ENCODE peak calls at places on chromosomes 7 and 10, in nine cellular contexts. One of them, this sample, is unnamed.
A peak's percentile ranks its signal among the peaks of the same experiment; 100 is the strongest.

GRCh38 chr10:62980697-62981495 is 152.2 kb upstream of the NRBF2 start:
- DNase-seq in upper lobe of left lung: no peak
- DNase-seq in progenitor cell of endocrine pancreas: no peak
- DNase-seq in cardiac muscle cell: no peak
- DNase-seq in GM13976: no peak
- DNase-seq in GM13977: no peak
- DNase-seq in IMR-90: no peak
- DNase-seq in heart right ventricle: no peak
- DNase-seq in HFFc6: no peak
- DNase-seq in this sample: peak; percentile 40

GRCh38 chr7:150978136-150978789 is at the start of gene KCNH2:
- DNase-seq in upper lobe of left lung: no peak
- DNase-seq in GM13977: peak; percentile 79
- DNase-seq in progenitor cell of endocrine pancreas: peak; percentile 56
- DNase-seq in heart right ventricle: peak; percentile 59
- DNase-seq in GM13976: peak; percentile 70
- DNase-seq in HFFc6: no peak
- DNase-seq in IMR-90: no peak
- DNase-seq in cardiac muscle cell: peak; percentile 92
- DNase-seq in this sample: no peak

GRCh38 chr7:108156897-108157605 is 26.9 kb upstream of the LAMB4 start:
- DNase-seq in HFFc6: no peak
- DNase-seq in cardiac muscle cell: no peak
- DNase-seq in upper lobe of left lung: no peak
- DNase-seq in GM13977: no peak
- DNase-seq in GM13976: no peak
- DNase-seq in heart right ventricle: no peak
- DNase-seq in IMR-90: peak; percentile 39
- DNase-seq in progenitor cell of endocrine pancreas: no peak
- DNase-seq in this sample: no peak

GRCh38 chr10:35563266-35563891 is 41.8 kb upstream of the GJD4 start:
- DNase-seq in progenitor cell of endocrine pancreas: peak; percentile 38
- DNase-seq in GM13976: peak; percentile 75
- DNase-seq in heart right ventricle: peak; percentile 55
- DNase-seq in cardiac muscle cell: peak; percentile 79
- DNase-seq in IMR-90: peak; percentile 76
- DNase-seq in upper lobe of left lung: peak; percentile 68
- DNase-seq in GM13977: peak; percentile 69
- DNase-seq in HFFc6: peak; percentile 49
- DNase-seq in this sample: peak; percentile 57

GRCh38 chr7:28002638-28003037 is 178.0 kb downstream of the JAZF1 start:
- DNase-seq in GM13976: no peak
- DNase-seq in HFFc6: no peak
- DNase-seq in upper lobe of left lung: no peak
- DNase-seq in progenitor cell of endocrine pancreas: no peak
- DNase-seq in IMR-90: peak; percentile 13
- DNase-seq in heart right ventricle: no peak
- DNase-seq in GM13977: no peak
- DNase-seq in cardiac muscle cell: no peak
- DNase-seq in this sample: no peak

GRCh38 chr7:116316838-116317612 is 106.7 kb downstream of the TES start:
- DNase-seq in GM13976: peak; percentile 17
- DNase-seq in HFFc6: peak; percentile 99
- DNase-seq in IMR-90: peak; percentile 99
- DNase-seq in GM13977: peak; percentile 29
- DNase-seq in heart right ventricle: peak; percentile 41
- DNase-seq in upper lobe of left lung: peak; percentile 57
- DNase-seq in progenitor cell of endocrine pancreas: no peak
- DNase-seq in cardiac muscle cell: no peak
- DNase-seq in this sample: peak; percentile 28

GRCh38 chr10:76023007-76023406 is 591.6 kb downstream of the LRMDA start:
- DNase-seq in heart right ventricle: no peak
- DNase-seq in IMR-90: no peak
- DNase-seq in GM13977: no peak
- DNase-seq in progenitor cell of endocrine pancreas: no peak
- DNase-seq in cardiac muscle cell: no peak
- DNase-seq in GM13976: no peak
- DNase-seq in upper lobe of left lung: no peak
- DNase-seq in HFFc6: no peak
- DNase-seq in this sample: no peak

GRCh38 chr7:22357311-22358175 is 589 bp upstream of the RAPGEF5 start:
- DNase-seq in IMR-90: peak; percentile 2
- DNase-seq in GM13976: peak; percentile 29
- DNase-seq in progenitor cell of endocrine pancreas: no peak
- DNase-seq in heart right ventricle: peak; percentile 21
- DNase-seq in HFFc6: no peak
- DNase-seq in upper lobe of left lung: no peak
- DNase-seq in cardiac muscle cell: peak; percentile 2
- DNase-seq in GM13977: peak; percentile 30
- DNase-seq in this sample: no peak

GRCh38 chr7:36358589-36358988 is 31.1 kb upstream of the ANLN start:
- DNase-seq in progenitor cell of endocrine pancreas: no peak
- DNase-seq in GM13976: no peak
- DNase-seq in HFFc6: no peak
- DNase-seq in upper lobe of left lung: no peak
- DNase-seq in heart right ventricle: no peak
- DNase-seq in IMR-90: no peak
- DNase-seq in cardiac muscle cell: no peak
- DNase-seq in GM13977: no peak
- DNase-seq in this sample: no peak

GRCh38 chr7:32043688-32044087 is 26.5 kb downstream of the PDE1C start:
- DNase-seq in progenitor cell of endocrine pancreas: no peak
- DNase-seq in upper lobe of left lung: no peak
- DNase-seq in GM13977: no peak
- DNase-seq in GM13976: no peak
- DNase-seq in HFFc6: no peak
- DNase-seq in heart right ventricle: no peak
- DNase-seq in IMR-90: peak; percentile 83
- DNase-seq in cardiac muscle cell: no peak
- DNase-seq in this sample: no peak

GRCh38 chr10:123675811-123676210 is 9.7 kb downstream of the GPR26 start:
- DNase-seq in cardiac muscle cell: no peak
- DNase-seq in HFFc6: no peak
- DNase-seq in GM13976: no peak
- DNase-seq in upper lobe of left lung: no peak
- DNase-seq in GM13977: no peak
- DNase-seq in heart right ventricle: no peak
- DNase-seq in IMR-90: no peak
- DNase-seq in progenitor cell of endocrine pancreas: no peak
- DNase-seq in this sample: no peak

GRCh38 chr7:47453093-47454056 is 128.5 kb downstream of the TNS3 start:
- DNase-seq in HFFc6: peak; percentile 94
- DNase-seq in upper lobe of left lung: peak; percentile 84
- DNase-seq in IMR-90: peak; percentile 98
- DNase-seq in GM13977: no peak
- DNase-seq in GM13976: no peak
- DNase-seq in heart right ventricle: peak; percentile 43
- DNase-seq in progenitor cell of endocrine pancreas: no peak
- DNase-seq in cardiac muscle cell: no peak
- DNase-seq in this sample: no peak

GRCh38 chr7:47303695-47304453 is 278.0 kb downstream of the TNS3 start:
- DNase-seq in IMR-90: no peak
- DNase-seq in GM13977: no peak
- DNase-seq in heart right ventricle: no peak
- DNase-seq in cardiac muscle cell: no peak
- DNase-seq in GM13976: no peak
- DNase-seq in upper lobe of left lung: no peak
- DNase-seq in progenitor cell of endocrine pancreas: no peak
- DNase-seq in HFFc6: no peak
- DNase-seq in this sample: no peak

GRCh38 chr10:102604379-102604960 is 39.8 kb upstream of the TRIM8 start:
- DNase-seq in progenitor cell of endocrine pancreas: no peak
- DNase-seq in HFFc6: peak; percentile 78
- DNase-seq in GM13976: no peak
- DNase-seq in upper lobe of left lung: no peak
- DNase-seq in cardiac muscle cell: no peak
- DNase-seq in heart right ventricle: no peak
- DNase-seq in IMR-90: peak; percentile 92
- DNase-seq in GM13977: no peak
- DNase-seq in this sample: no peak

GRCh38 chr10:102605712-102606111 is 38.6 kb upstream of the TRIM8 start:
- DNase-seq in IMR-90: no peak
- DNase-seq in cardiac muscle cell: no peak
- DNase-seq in GM13976: no peak
- DNase-seq in upper lobe of left lung: no peak
- DNase-seq in HFFc6: peak; percentile 70
- DNase-seq in heart right ventricle: no peak
- DNase-seq in GM13977: no peak
- DNase-seq in progenitor cell of endocrine pancreas: no peak
- DNase-seq in this sample: no peak

GRCh38 chr10:102610499-102610898 is 33.8 kb upstream of the TRIM8 start:
- DNase-seq in upper lobe of left lung: no peak
- DNase-seq in progenitor cell of endocrine pancreas: no peak
- DNase-seq in HFFc6: no peak
- DNase-seq in heart right ventricle: no peak
- DNase-seq in GM13977: no peak
- DNase-seq in IMR-90: no peak
- DNase-seq in GM13976: no peak
- DNase-seq in cardiac muscle cell: no peak
- DNase-seq in this sample: no peak

GRCh38 chr10:102611514-102612095 is 32.7 kb upstream of the TRIM8 start:
- DNase-seq in IMR-90: peak; percentile 74
- DNase-seq in HFFc6: peak; percentile 54
- DNase-seq in upper lobe of left lung: no peak
- DNase-seq in heart right ventricle: no peak
- DNase-seq in GM13976: no peak
- DNase-seq in progenitor cell of endocrine pancreas: no peak
- DNase-seq in GM13977: no peak
- DNase-seq in cardiac muscle cell: no peak
- DNase-seq in this sample: no peak

GRCh38 chr10:102608487-102608886 is 35.8 kb upstream of the TRIM8 start:
- DNase-seq in GM13976: peak; percentile 73
- DNase-seq in progenitor cell of endocrine pancreas: no peak
- DNase-seq in cardiac muscle cell: no peak
- DNase-seq in heart right ventricle: no peak
- DNase-seq in HFFc6: no peak
- DNase-seq in upper lobe of left lung: no peak
- DNase-seq in GM13977: peak; percentile 72
- DNase-seq in IMR-90: no peak
- DNase-seq in this sample: peak; percentile 31
- TF ChIP-seq CTCF in GM13976: no peak
- TF ChIP-seq CTCF in progenitor cell of endocrine pancreas: no peak
- TF ChIP-seq CTCF in cardiac muscle cell: no peak
- TF ChIP-seq CTCF in heart right ventricle: no peak
- TF ChIP-seq CTCF in HFFc6: peak; percentile 20
- TF ChIP-seq CTCF in upper lobe of left lung: no peak
- TF ChIP-seq CTCF in GM13977: peak; percentile 41
- TF ChIP-seq CTCF in IMR-90: no peak
- TF ChIP-seq CTCF in this sample: no peak

GRCh38 chr10:3665316-3665908 is 119.6 kb downstream of the KLF6 start:
- DNase-seq in GM13976: no peak
- DNase-seq in progenitor cell of endocrine pancreas: no peak
- DNase-seq in heart right ventricle: no peak
- DNase-seq in cardiac muscle cell: no peak
- DNase-seq in GM13977: no peak
- DNase-seq in upper lobe of left lung: no peak
- DNase-seq in HFFc6: no peak
- DNase-seq in IMR-90: no peak
- DNase-seq in this sample: no peak
- TF ChIP-seq CTCF in GM13976: no peak
- TF ChIP-seq CTCF in progenitor cell of endocrine pancreas: no peak
- TF ChIP-seq CTCF in heart right ventricle: no peak
- TF ChIP-seq CTCF in cardiac muscle cell: no peak
- TF ChIP-seq CTCF in GM13977: no peak
- TF ChIP-seq CTCF in upper lobe of left lung: no peak
- TF ChIP-seq CTCF in HFFc6: no peak
- TF ChIP-seq CTCF in IMR-90: no peak
- TF ChIP-seq CTCF in this sample: no peak

DNA sequence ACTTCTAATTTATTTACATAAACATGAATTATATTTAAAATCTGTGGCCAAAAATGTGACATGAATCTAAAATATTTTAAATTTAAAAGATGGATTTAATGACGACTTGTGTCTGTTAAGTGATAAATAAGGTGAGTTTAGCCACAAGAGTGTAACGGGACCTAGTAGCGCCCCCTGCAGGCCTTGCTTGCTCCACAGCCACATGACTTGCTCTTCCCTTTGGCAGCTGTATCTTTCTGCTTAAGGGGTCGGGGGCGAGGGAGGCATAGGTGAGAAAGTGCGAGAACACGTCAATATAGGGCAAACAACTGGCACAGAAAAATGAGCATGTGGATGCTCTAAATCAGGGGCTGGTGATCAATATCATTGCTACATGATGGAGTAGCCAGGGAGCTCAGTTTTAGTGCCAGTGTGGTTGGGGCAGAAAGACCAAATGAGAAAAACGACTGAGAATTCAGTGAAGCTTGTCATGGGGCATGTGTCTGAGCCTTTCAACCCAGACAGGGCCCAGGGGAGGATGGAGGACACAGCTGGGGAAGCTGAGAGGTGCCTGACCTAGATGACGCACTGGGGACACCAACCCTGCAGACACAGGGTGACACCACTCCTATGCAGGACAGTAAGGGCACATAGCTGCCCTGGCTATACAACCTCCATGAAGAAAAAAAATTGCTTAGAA is 49.8 kb downstream of the PAXIP1 start:
- DNase-seq in heart right ventricle: peak; percentile 29
- DNase-seq in GM13976: peak; percentile 50
- DNase-seq in upper lobe of left lung: peak; percentile 55
- DNase-seq in progenitor cell of endocrine pancreas: peak; percentile 26
- DNase-seq in GM13977: peak; percentile 54
- DNase-seq in cardiac muscle cell: peak; percentile 66
- DNase-seq in HFFc6: peak; percentile 41
- DNase-seq in IMR-90: peak; percentile 29
- DNase-seq in this sample: peak; percentile 85
- TF ChIP-seq CTCF in heart right ventricle: peak; percentile 59
- TF ChIP-seq CTCF in GM13976: peak; percentile 65
- TF ChIP-seq CTCF in upper lobe of left lung: peak; percentile 43
- TF ChIP-seq CTCF in progenitor cell of endocrine pancreas: peak; percentile 73
- TF ChIP-seq CTCF in GM13977: peak; percentile 77
- TF ChIP-seq CTCF in cardiac muscle cell: peak; percentile 76
- TF ChIP-seq CTCF in HFFc6: peak; percentile 88
- TF ChIP-seq CTCF in IMR-90: peak; percentile 51
- TF ChIP-seq CTCF in this sample: peak; percentile 67

DNA sequence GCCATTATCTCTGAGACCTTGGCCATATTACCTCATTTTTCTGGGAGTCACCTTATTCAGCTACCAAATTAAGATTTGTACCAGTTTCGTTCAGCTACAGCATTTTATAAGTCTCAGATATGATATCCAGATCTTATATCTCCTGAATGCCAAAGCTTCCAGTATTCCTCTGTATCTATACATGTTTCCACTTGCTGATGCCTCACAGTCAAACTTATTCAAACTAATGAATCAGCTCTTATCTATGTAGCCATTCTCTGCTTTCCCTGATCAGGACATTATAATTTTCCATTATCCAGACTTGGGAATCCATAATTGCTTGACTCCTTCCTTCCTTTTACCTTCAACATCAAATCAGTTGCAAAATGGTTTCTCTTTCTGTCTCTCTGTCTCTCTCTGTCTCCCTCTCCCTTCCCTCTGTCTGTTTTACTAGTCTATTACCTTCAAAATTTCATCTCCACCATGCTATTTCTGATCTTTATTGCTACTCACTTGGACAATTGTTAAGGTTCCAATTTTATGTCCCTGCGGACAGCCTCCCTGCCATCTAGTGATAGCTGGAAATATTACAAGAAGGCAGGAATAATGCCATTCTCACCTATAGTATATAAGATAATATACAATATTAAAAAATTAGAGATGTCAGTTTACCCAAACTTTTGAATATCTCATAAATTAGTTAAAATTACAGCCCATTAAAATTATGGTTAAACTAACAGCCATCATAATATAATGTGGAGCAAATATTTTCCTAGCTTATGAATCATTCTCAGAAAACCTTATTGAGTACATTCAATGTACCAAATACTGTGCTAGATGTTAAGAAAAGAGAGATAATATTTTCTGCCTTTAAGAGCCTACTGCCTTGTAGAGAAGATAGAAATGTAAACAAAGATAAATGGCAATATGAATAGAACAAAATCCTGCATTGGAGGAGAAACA is 89.8 kb downstream of the PCLO start:
- DNase-seq in progenitor cell of endocrine pancreas: no peak
- DNase-seq in upper lobe of left lung: no peak
- DNase-seq in cardiac muscle cell: peak; percentile 12
- DNase-seq in HFFc6: no peak
- DNase-seq in GM13976: no peak
- DNase-seq in heart right ventricle: no peak
- DNase-seq in GM13977: no peak
- DNase-seq in IMR-90: no peak
- DNase-seq in this sample: no peak
- TF ChIP-seq CTCF in progenitor cell of endocrine pancreas: peak; percentile 33
- TF ChIP-seq CTCF in upper lobe of left lung: no peak
- TF ChIP-seq CTCF in cardiac muscle cell: no peak
- TF ChIP-seq CTCF in HFFc6: no peak
- TF ChIP-seq CTCF in GM13976: no peak
- TF ChIP-seq CTCF in heart right ventricle: no peak
- TF ChIP-seq CTCF in GM13977: no peak
- TF ChIP-seq CTCF in IMR-90: no peak
- TF ChIP-seq CTCF in this sample: no peak